ENCODE peak calls at places on chromosomes 7 and 10, in eight cellular contexts. O is renal cortical epithelial cell; W is midbrain; A is naive thymus-derived CD4-positive, alpha-beta T cell; Z is skeletal muscle cell; K is T-helper 17 cell; R is myocyte; S is NCI-H1105. E is an unnamed sample.

GRCh38 chr7:66352071-66352470 is 146.9 kb downstream of the TPST1 start:
- DNase-seq in O (peak; percentile 51), W (peak; percentile 4), A (no peak), Z (no peak), K (no peak), R (peak; percentile 17), S (no peak), E (peak; percentile 78)

GRCh38 chr7:909358-910329 is 33.3 kb downstream of the GET4 start:
- DNase-seq in O (no peak), W (peak; percentile 34), A (peak; percentile 29), Z (no peak), K (no peak), R (peak; percentile 54), S (no peak), E (peak; percentile 75)

GRCh38 chr10:106173838-106174237 is 990.7 kb downstream of the SORCS1 start:
- DNase-seq in O (no peak), W (no peak), A (no peak), Z (no peak), K (no peak), R (no peak), S (no peak), E (no peak)

GRCh38 chr10:42488416-42488815 is 150.0 kb downstream of the ZNF33B start:
- DNase-seq in O (peak; percentile 54), W (no peak), A (no peak), Z (no peak), K (no peak), R (peak; percentile 70), S (no peak), E (no peak)

GRCh38 chr7:74272305-74273038 is 16.7 kb upstream of the CLIP2 start:
- DNase-seq in O (peak; percentile 98), W (peak; percentile 33), A (no peak), Z (peak; percentile 90), K (no peak), R (peak; percentile 96), S (no peak), E (peak; percentile 70)

GRCh38 chr10:52048051-52048450 is 266.0 kb upstream of the DKK1 start:
- DNase-seq in O (no peak), W (no peak), A (no peak), Z (no peak), K (no peak), R (no peak), S (no peak), E (no peak)

GRCh38 chr7:70583965-70584883 is 547.7 kb upstream of the GALNT17 start:
- DNase-seq in O (peak; percentile 40), W (no peak), A (no peak), Z (no peak), K (no peak), R (no peak), S (no peak), E (no peak)

GRCh38 chr7:158705234-158705890 is 758 bp upstream of the NCAPG2 start:
- DNase-seq in O (peak; percentile 15), W (no peak), A (no peak), Z (no peak), K (no peak), R (peak; percentile 37), S (peak; percentile 56), E (no peak)

GRCh38 chr7:2964208-2964607 is 79.5 kb downstream of the CARD11 start:
- DNase-seq in O (no peak), W (no peak), A (no peak), Z (no peak), K (no peak), R (no peak), S (no peak), E (no peak)

GRCh38 chr7:42380411-42380810 is 143.4 kb upstream of the GLI3 start:
- DNase-seq in O (no peak), W (no peak), A (no peak), Z (no peak), K (no peak), R (peak; percentile 18), S (no peak), E (no peak)

GRCh38 chr10:72088879-72089585 is 681 bp upstream of the SPOCK2 start:
- DNase-seq in O (no peak), W (peak; percentile 51), A (no peak), Z (peak; percentile 33), K (no peak), R (peak; percentile 49), S (no peak), E (no peak)

GRCh38 chr7:92944633-92945032 is 108.3 kb upstream of the CDK6 start:
- DNase-seq in O (no peak), W (no peak), A (no peak), Z (no peak), K (no peak), R (no peak), S (no peak), E (no peak)

GRCh38 chr7:112521942-112522341 is 41.2 kb downstream of the LSMEM1 start:
- DNase-seq in O (no peak), W (no peak), A (no peak), Z (no peak), K (no peak), R (no peak), S (no peak), E (no peak)

GRCh38 chr7:1228535-1229333 is 3.9 kb upstream of the UNCX start:
- DNase-seq in O (no peak), W (no peak), A (no peak), Z (no peak), K (no peak), R (no peak), S (no peak), E (no peak)

GRCh38 chr7:149655784-149656183 is 117.6 kb downstream of the ZNF467 start:
- DNase-seq in O (no peak), W (no peak), A (no peak), Z (no peak), K (no peak), R (no peak), S (no peak), E (no peak)

GRCh38 chr10:89078729-89079672 is 88.4 kb downstream of the FAS start:
- DNase-seq in O (no peak), W (no peak), A (no peak), Z (no peak), K (no peak), R (peak; percentile 47), S (no peak), E (no peak)

GRCh38 chr7:22776964-22777363 is 45.7 kb downstream of the TOMM7 start:
- DNase-seq in O (no peak), W (no peak), A (no peak), Z (no peak), K (no peak), R (no peak), S (no peak), E (no peak)

GRCh38 chr10:110430369-110431273 is 67.1 kb upstream of the DUSP5 start:
- DNase-seq in O (no peak), W (no peak), A (no peak), Z (no peak), K (no peak), R (peak; percentile 25), S (no peak), E (peak; percentile 76)

GRCh38 chr7:35003679-35004278 is 33.5 kb downstream of the DPY19L1 start:
- DNase-seq in O (peak; percentile 99), W (no peak), A (no peak), Z (peak; percentile 89), K (no peak), R (peak; percentile 69), S (no peak), E (no peak)

GRCh38 chr7:29980151-29980550 is 9.4 kb downstream of the SCRN1 start:
- DNase-seq in O (no peak), W (no peak), A (no peak), Z (no peak), K (no peak), R (no peak), S (no peak), E (no peak)

GRCh38 chr10:71837085-71837827 is 13.8 kb downstream of the PSAP start:
- DNase-seq in O (peak; percentile 93), W (no peak), A (no peak), Z (no peak), K (no peak), R (no peak), S (no peak), E (no peak)

GRCh38 chr10:24579911-24580310 is 143.8 kb downstream of the ARHGAP21 start:
- DNase-seq in O (no peak), W (peak; percentile 16), A (no peak), Z (no peak), K (no peak), R (no peak), S (no peak), E (no peak)

GRCh38 chr10:77635402-77636227 is 2.0 kb downstream of the KCNMA1 start:
- DNase-seq in O (no peak), W (no peak), A (no peak), Z (no peak), K (no peak), R (no peak), S (no peak), E (no peak)

GRCh38 chr7:45036801-45037200 is 36.8 kb downstream of the CCM2 start:
- DNase-seq in O (no peak), W (no peak), A (no peak), Z (no peak), K (no peak), R (no peak), S (no peak), E (peak; percentile 62)

GRCh38 chr7:32117837-32118236 is 47.6 kb upstream of the PDE1C start:
- DNase-seq in O (no peak), W (no peak), A (no peak), Z (no peak), K (no peak), R (no peak), S (no peak), E (no peak)